ENCODE peak calls at places on chromosome X, in seven cellular contexts. F is RWPE1, C is AG20443, Q is endothelial cell of umbilical vein, P is T-helper 22 cell, N is hypothalamus, T is NCI-H1092 treated with DMSO at 0.1 percent for 48 hours. G is an unnamed sample.

GRCh38 chrX:104118765-104119164 is 6.4 kb downstream of the ZCCHC18 start:
- DNase-seq in F (no peak), C (no peak), Q (no peak), P (no peak), N (no peak), T (peak; percentile 45), G (no peak)

GRCh38 chrX:69424161-69424560 is 80.0 kb upstream of the NALF2 start:
- DNase-seq in F (no peak), C (peak; percentile 6), Q (peak; percentile 3), P (no peak), N (no peak), T (no peak), G (no peak)

GRCh38 chrX:130106071-130106470 is 4.2 kb downstream of the ELF4 start:
- DNase-seq in F (no peak), C (no peak), Q (peak; percentile 62), P (no peak), N (no peak), T (no peak), G (no peak)

GRCh38 chrX:124940536-124940935 is 379.1 kb upstream of the TEX13C start:
- DNase-seq in F (no peak), C (no peak), Q (no peak), P (no peak), N (no peak), T (no peak), G (no peak)

GRCh38 chrX:20374866-20375530 is 108.3 kb upstream of the RPS6KA3 start:
- DNase-seq in F (no peak), C (no peak), Q (no peak), P (no peak), N (no peak), T (no peak), G (no peak)

GRCh38 chrX:49627030-49627777 is 28.4 kb downstream of the GAGE1 start:
- DNase-seq in F (peak; percentile 22), C (peak; percentile 10), Q (no peak), P (no peak), N (no peak), T (no peak), G (no peak)

GRCh38 chrX:38279188-38279587 is 48.1 kb downstream of the RPGR start:
- DNase-seq in F (no peak), C (no peak), Q (no peak), P (no peak), N (no peak), T (no peak), G (no peak)

GRCh38 chrX:18206657-18207056 is 14.0 kb downstream of the BEND2 start:
- DNase-seq in F (no peak), C (no peak), Q (no peak), P (no peak), N (no peak), T (no peak), G (no peak)

GRCh38 chrX:41238543-41238942 is 95.4 kb upstream of the DDX3X start:
- DNase-seq in F (peak; percentile 29), C (peak; percentile 21), Q (peak; percentile 78), P (no peak), N (no peak), T (no peak), G (no peak)

GRCh38 chrX:71911023-71911730 is 532 bp downstream of the NHSL2 start:
- DNase-seq in F (no peak), C (peak; percentile 18), Q (no peak), P (no peak), N (no peak), T (peak; percentile 25), G (no peak)

GRCh38 chrX:21004835-21005234 is 369.4 kb upstream of the CNKSR2 start:
- DNase-seq in F (peak; percentile 3), C (peak; percentile 21), Q (no peak), P (no peak), N (no peak), T (no peak), G (no peak)

GRCh38 chrX:87636533-87636932 is 118.9 kb downstream of the KLHL4 start:
- DNase-seq in F (no peak), C (no peak), Q (no peak), P (no peak), N (no peak), T (no peak), G (no peak)

GRCh38 chrX:74343970-74344622 is 40.1 kb downstream of the ZCCHC13 start:
- DNase-seq in F (peak; percentile 51), C (peak; percentile 71), Q (peak; percentile 90), P (no peak), N (no peak), T (peak; percentile 66), G (peak; percentile 16)

GRCh38 chrX:31181377-31182038 is 109.7 kb upstream of the FTHL17 start:
- DNase-seq in F (no peak), C (no peak), Q (no peak), P (no peak), N (no peak), T (no peak), G (no peak)

GRCh38 chrX:39654183-39654925 is 443.4 kb downstream of the BCOR start:
- DNase-seq in F (no peak), C (no peak), Q (no peak), P (no peak), N (no peak), T (peak; percentile 25), G (no peak)

GRCh38 chrX:119880552-119881437 is 9.2 kb downstream of the NDUFA1 start:
- DNase-seq in F (peak; percentile 50), C (peak; percentile 64), Q (peak; percentile 44), P (no peak), N (no peak), T (peak; percentile 42), G (no peak)

GRCh38 chrX:16633754-16634153 is 16.2 kb upstream of the S100G start:
- DNase-seq in F (no peak), C (no peak), Q (peak; percentile 74), P (no peak), N (no peak), T (no peak), G (no peak)

GRCh38 chrX:102604327-102604726 is 5.0 kb downstream of the ARMCX5 start:
- DNase-seq in F (no peak), C (no peak), Q (no peak), P (no peak), N (no peak), T (no peak), G (no peak)

GRCh38 chrX:6904178-6904577 is 243.3 kb upstream of the STS start:
- DNase-seq in F (no peak), C (no peak), Q (no peak), P (no peak), N (no peak), T (no peak), G (no peak)

GRCh38 chrX:138150709-138151108 is 560.8 kb downstream of the FGF13 start:
- DNase-seq in F (no peak), C (no peak), Q (no peak), P (no peak), N (no peak), T (no peak), G (no peak)

GRCh38 chrX:125003746-125004446 is 315.8 kb upstream of the TEX13C start:
- DNase-seq in F (no peak), C (no peak), Q (no peak), P (no peak), N (no peak), T (no peak), G (no peak)

GRCh38 chrX:10103023-10103422 is 53.8 kb upstream of the CLCN4 start:
- DNase-seq in F (no peak), C (peak; percentile 80), Q (no peak), P (no peak), N (no peak), T (no peak), G (no peak)

GRCh38 chrX:110178179-110178865 is 139.6 kb downstream of the AMMECR1 start:
- DNase-seq in F (no peak), C (no peak), Q (no peak), P (no peak), N (no peak), T (peak; percentile 2), G (no peak)

GRCh38 chrX:41334866-41335589 is 1.1 kb downstream of the DDX3X start:
- DNase-seq in F (peak; percentile 42), C (peak; percentile 54), Q (peak; percentile 43), P (peak; percentile 64), N (peak; percentile 52), T (no peak), G (no peak)

GRCh38 chrX:87517571-87518141 is at the start of gene KLHL4:
- DNase-seq in F (peak; percentile 38), C (no peak), Q (peak; percentile 92), P (no peak), N (peak; percentile 3), T (no peak), G (no peak)

GRCh38 chrX:111447298-111447697 is 35.3 kb upstream of the DCX start:
- DNase-seq in F (no peak), C (no peak), Q (no peak), P (no peak), N (no peak), T (peak; percentile 70), G (no peak)

GRCh38 chrX:136295380-136295779 is 5.4 kb upstream of the ADGRG4 start:
- DNase-seq in F (no peak), C (no peak), Q (no peak), P (no peak), N (no peak), T (no peak), G (no peak)

GRCh38 chrX:30892591-30892990 is 3.5 kb upstream of the TAB3 start:
- DNase-seq in F (peak; percentile 39), C (no peak), Q (no peak), P (no peak), N (no peak), T (no peak), G (no peak)

GRCh38 chrX:2572740-2573139 is 72.0 kb upstream of the DHRSX start:
- DNase-seq in F (peak; percentile 34), C (peak; percentile 79), Q (no peak), P (no peak), N (no peak), T (no peak), G (no peak)

GRCh38 chrX:39398215-39398972 is 597.1 kb downstream of the MID1IP1 start:
- DNase-seq in F (no peak), C (no peak), Q (no peak), P (no peak), N (no peak), T (peak; percentile 44), G (no peak)

GRCh38 chrX:790780-791360 is 160.3 kb downstream of the SHOX start:
- DNase-seq in F (no peak), C (no peak), Q (no peak), P (no peak), N (no peak), T (no peak), G (no peak)

GRCh38 chrX:151153086-151153485 is 23.3 kb upstream of the GPR50 start:
- DNase-seq in F (peak; percentile 57), C (peak; percentile 13), Q (no peak), P (no peak), N (no peak), T (peak; percentile 7), G (no peak)

GRCh38 chrX:77901506-77901905 is 2.2 kb downstream of the COX7B start:
- DNase-seq in F (no peak), C (no peak), Q (no peak), P (no peak), N (no peak), T (no peak), G (no peak)